ENCODE peak calls at places on chromosomes 11 and 22, in eight cellular contexts. One of them, this sample, is unnamed.
A peak's percentile ranks its signal among the peaks of the same experiment; 100 is the strongest.

GRCh38 chr11:94880216-94880615 is 93.1 kb downstream of the CWC15 start:
- DNase-seq in fibroblast of lung: peak; percentile 76
- DNase-seq in mesendoderm: no peak
- DNase-seq in PC-9: peak; percentile 98
- DNase-seq in ascending aorta: no peak
- DNase-seq in psoas muscle: no peak
- DNase-seq in thoracic aorta: no peak
- DNase-seq in GM23338: no peak
- DNase-seq in this sample: no peak

GRCh38 chr11:84804026-84804425 is 823.1 kb downstream of the DLG2 start:
- DNase-seq in fibroblast of lung: no peak
- DNase-seq in ascending aorta: no peak
- DNase-seq in GM23338: no peak
- DNase-seq in psoas muscle: no peak
- DNase-seq in PC-9: no peak
- DNase-seq in thoracic aorta: no peak
- DNase-seq in mesendoderm: no peak
- DNase-seq in this sample: no peak

GRCh38 chr22:32389685-32390084 is 22.4 kb downstream of the RTCB start:
- DNase-seq in GM23338: peak; percentile 74
- DNase-seq in psoas muscle: no peak
- DNase-seq in fibroblast of lung: no peak
- DNase-seq in ascending aorta: no peak
- DNase-seq in PC-9: no peak
- DNase-seq in mesendoderm: peak; percentile 31
- DNase-seq in thoracic aorta: no peak
- DNase-seq in this sample: peak; percentile 38

GRCh38 chr22:40634119-40634903 is 2.2 kb downstream of the MRTFA start:
- DNase-seq in mesendoderm: no peak
- DNase-seq in PC-9: no peak
- DNase-seq in ascending aorta: no peak
- DNase-seq in psoas muscle: no peak
- DNase-seq in GM23338: no peak
- DNase-seq in fibroblast of lung: peak; percentile 40
- DNase-seq in thoracic aorta: no peak
- DNase-seq in this sample: no peak

GRCh38 chr22:44259366-44260215 is 53.2 kb downstream of the SHISAL1 start:
- DNase-seq in psoas muscle: no peak
- DNase-seq in thoracic aorta: no peak
- DNase-seq in mesendoderm: no peak
- DNase-seq in PC-9: no peak
- DNase-seq in fibroblast of lung: no peak
- DNase-seq in GM23338: no peak
- DNase-seq in ascending aorta: peak; percentile 37
- DNase-seq in this sample: no peak

GRCh38 chr11:12787847-12788246 is 113.6 kb downstream of the TEAD1 start:
- DNase-seq in thoracic aorta: no peak
- DNase-seq in fibroblast of lung: peak; percentile 93
- DNase-seq in psoas muscle: no peak
- DNase-seq in ascending aorta: no peak
- DNase-seq in PC-9: no peak
- DNase-seq in mesendoderm: no peak
- DNase-seq in GM23338: no peak
- DNase-seq in this sample: no peak

GRCh38 chr11:45045692-45046471 is 95.2 kb upstream of the TP53I11 start:
- DNase-seq in fibroblast of lung: peak; percentile 48
- DNase-seq in GM23338: no peak
- DNase-seq in PC-9: peak; percentile 49
- DNase-seq in thoracic aorta: no peak
- DNase-seq in psoas muscle: peak; percentile 51
- DNase-seq in mesendoderm: peak; percentile 53
- DNase-seq in ascending aorta: peak; percentile 69
- DNase-seq in this sample: no peak

GRCh38 chr11:92762175-92762574 is 207.3 kb upstream of the MTNR1B start:
- DNase-seq in GM23338: no peak
- DNase-seq in mesendoderm: no peak
- DNase-seq in psoas muscle: no peak
- DNase-seq in fibroblast of lung: no peak
- DNase-seq in thoracic aorta: no peak
- DNase-seq in PC-9: no peak
- DNase-seq in ascending aorta: no peak
- DNase-seq in this sample: no peak

GRCh38 chr22:47328550-47329243 is 566.2 kb downstream of the TBC1D22A start:
- DNase-seq in thoracic aorta: no peak
- DNase-seq in ascending aorta: no peak
- DNase-seq in psoas muscle: peak; percentile 43
- DNase-seq in fibroblast of lung: peak; percentile 96
- DNase-seq in GM23338: no peak
- DNase-seq in PC-9: peak; percentile 62
- DNase-seq in mesendoderm: no peak
- DNase-seq in this sample: peak; percentile 59

GRCh38 chr11:9708544-9708943 is 44.7 kb downstream of the SWAP70 start:
- DNase-seq in ascending aorta: no peak
- DNase-seq in mesendoderm: no peak
- DNase-seq in PC-9: no peak
- DNase-seq in fibroblast of lung: peak; percentile 29
- DNase-seq in psoas muscle: no peak
- DNase-seq in thoracic aorta: no peak
- DNase-seq in GM23338: no peak
- DNase-seq in this sample: no peak

GRCh38 chr22:39311592-39312400 is 7.6 kb downstream of the RPL3 start:
- DNase-seq in thoracic aorta: no peak
- DNase-seq in mesendoderm: peak; percentile 48
- DNase-seq in fibroblast of lung: no peak
- DNase-seq in GM23338: peak; percentile 60
- DNase-seq in psoas muscle: no peak
- DNase-seq in PC-9: peak; percentile 52
- DNase-seq in ascending aorta: no peak
- DNase-seq in this sample: no peak

GRCh38 chr11:69704508-69705245 is 855 bp upstream of the FGF19 start:
- DNase-seq in PC-9: no peak
- DNase-seq in ascending aorta: no peak
- DNase-seq in thoracic aorta: no peak
- DNase-seq in fibroblast of lung: no peak
- DNase-seq in mesendoderm: peak; percentile 95
- DNase-seq in psoas muscle: no peak
- DNase-seq in GM23338: peak; percentile 98
- DNase-seq in this sample: peak; percentile 77

GRCh38 chr11:123212406-123212805 is 17.4 kb upstream of the CLMP start:
- DNase-seq in PC-9: no peak
- DNase-seq in fibroblast of lung: no peak
- DNase-seq in thoracic aorta: no peak
- DNase-seq in GM23338: no peak
- DNase-seq in mesendoderm: no peak
- DNase-seq in ascending aorta: no peak
- DNase-seq in psoas muscle: no peak
- DNase-seq in this sample: no peak

GRCh38 chr11:124075841-124076571 is 34.9 kb upstream of the OR10G7 start:
- DNase-seq in thoracic aorta: no peak
- DNase-seq in mesendoderm: no peak
- DNase-seq in PC-9: no peak
- DNase-seq in ascending aorta: no peak
- DNase-seq in GM23338: peak; percentile 60
- DNase-seq in fibroblast of lung: peak; percentile 19
- DNase-seq in psoas muscle: peak; percentile 23
- DNase-seq in this sample: peak; percentile 29

GRCh38 chr22:42856179-42856864 is 751 bp downstream of the ARFGAP3 start:
- DNase-seq in GM23338: peak; percentile 55
- DNase-seq in ascending aorta: peak; percentile 88
- DNase-seq in fibroblast of lung: peak; percentile 11
- DNase-seq in PC-9: no peak
- DNase-seq in psoas muscle: peak; percentile 73
- DNase-seq in thoracic aorta: no peak
- DNase-seq in mesendoderm: peak; percentile 41
- DNase-seq in this sample: no peak

GRCh38 chr11:7605544-7605943 is 67.8 kb downstream of the CYB5R2 start:
- DNase-seq in ascending aorta: no peak
- DNase-seq in fibroblast of lung: peak; percentile 79
- DNase-seq in psoas muscle: no peak
- DNase-seq in thoracic aorta: no peak
- DNase-seq in mesendoderm: peak; percentile 94
- DNase-seq in GM23338: no peak
- DNase-seq in PC-9: peak; percentile 98
- DNase-seq in this sample: no peak

GRCh38 chr22:35467788-35468187 is 67.8 kb downstream of the MCM5 start:
- DNase-seq in PC-9: no peak
- DNase-seq in thoracic aorta: peak; percentile 23
- DNase-seq in GM23338: peak; percentile 36
- DNase-seq in psoas muscle: peak; percentile 76
- DNase-seq in fibroblast of lung: peak; percentile 32
- DNase-seq in mesendoderm: peak; percentile 16
- DNase-seq in ascending aorta: peak; percentile 79
- DNase-seq in this sample: peak; percentile 60

GRCh38 chr11:78722786-78723185 is 148.1 kb upstream of the NARS2 start:
- DNase-seq in GM23338: no peak
- DNase-seq in mesendoderm: no peak
- DNase-seq in psoas muscle: no peak
- DNase-seq in ascending aorta: no peak
- DNase-seq in PC-9: no peak
- DNase-seq in fibroblast of lung: peak; percentile 23
- DNase-seq in thoracic aorta: no peak
- DNase-seq in this sample: no peak

GRCh38 chr11:126357055-126357962 is 1.8 kb downstream of the ST3GAL4 start:
- DNase-seq in mesendoderm: no peak
- DNase-seq in fibroblast of lung: no peak
- DNase-seq in psoas muscle: no peak
- DNase-seq in GM23338: no peak
- DNase-seq in thoracic aorta: no peak
- DNase-seq in PC-9: peak; percentile 25
- DNase-seq in ascending aorta: no peak
- DNase-seq in this sample: no peak

GRCh38 chr22:41648431-41648830 is 27.3 kb downstream of the XRCC6 start:
- DNase-seq in PC-9: no peak
- DNase-seq in psoas muscle: no peak
- DNase-seq in mesendoderm: no peak
- DNase-seq in GM23338: no peak
- DNase-seq in fibroblast of lung: no peak
- DNase-seq in thoracic aorta: no peak
- DNase-seq in ascending aorta: no peak
- DNase-seq in this sample: no peak

GRCh38 chr22:41647771-41648170 is 26.7 kb downstream of the XRCC6 start:
- DNase-seq in mesendoderm: no peak
- DNase-seq in ascending aorta: no peak
- DNase-seq in fibroblast of lung: no peak
- DNase-seq in PC-9: no peak
- DNase-seq in thoracic aorta: no peak
- DNase-seq in psoas muscle: no peak
- DNase-seq in GM23338: no peak
- DNase-seq in this sample: no peak

GRCh38 chr22:41650229-41650628 is 29.1 kb downstream of the XRCC6 start:
- DNase-seq in thoracic aorta: no peak
- DNase-seq in fibroblast of lung: no peak
- DNase-seq in PC-9: no peak
- DNase-seq in psoas muscle: no peak
- DNase-seq in ascending aorta: no peak
- DNase-seq in mesendoderm: no peak
- DNase-seq in GM23338: no peak
- DNase-seq in this sample: no peak

GRCh38 chr22:41654322-41654721 is 33.2 kb downstream of the XRCC6 start:
- DNase-seq in ascending aorta: no peak
- DNase-seq in mesendoderm: no peak
- DNase-seq in GM23338: no peak
- DNase-seq in thoracic aorta: no peak
- DNase-seq in fibroblast of lung: no peak
- DNase-seq in PC-9: no peak
- DNase-seq in psoas muscle: no peak
- DNase-seq in this sample: no peak

GRCh38 chr22:41650821-41651220 is 29.7 kb downstream of the XRCC6 start:
- DNase-seq in PC-9: no peak
- DNase-seq in ascending aorta: no peak
- DNase-seq in GM23338: no peak
- DNase-seq in thoracic aorta: no peak
- DNase-seq in fibroblast of lung: no peak
- DNase-seq in psoas muscle: no peak
- DNase-seq in mesendoderm: no peak
- DNase-seq in this sample: no peak
- H3K36me3 ChIP-seq in PC-9: peaks cover 77% of the 10 kb centered on the region
- H3K36me3 ChIP-seq in ascending aorta: peaks cover 92% of the 10 kb centered on the region
- H3K36me3 ChIP-seq in GM23338: peaks cover 77% of the 10 kb centered on the region
- H3K36me3 ChIP-seq in thoracic aorta: peaks cover 81% of the 10 kb centered on the region
- H3K36me3 ChIP-seq in fibroblast of lung: peaks cover 19% of the 10 kb centered on the region
- H3K36me3 ChIP-seq in psoas muscle: peaks cover 99% of the 10 kb centered on the region
- H3K36me3 ChIP-seq in mesendoderm: peaks cover 32% of the 10 kb centered on the region
- H3K36me3 ChIP-seq in this sample: peaks cover 90% of the 10 kb centered on the region

GRCh38 chr11:15575409-15575808 is 460.7 kb downstream of the INSC start:
- DNase-seq in psoas muscle: no peak
- DNase-seq in GM23338: no peak
- DNase-seq in PC-9: no peak
- DNase-seq in thoracic aorta: no peak
- DNase-seq in ascending aorta: no peak
- DNase-seq in mesendoderm: no peak
- DNase-seq in fibroblast of lung: no peak
- DNase-seq in this sample: no peak
- H3K27me3 ChIP-seq in psoas muscle: no peaks in the 10 kb centered on the region
- H3K27me3 ChIP-seq in GM23338: no peaks in the 10 kb centered on the region
- H3K27me3 ChIP-seq in PC-9: no peaks in the 10 kb centered on the region
- H3K27me3 ChIP-seq in thoracic aorta: no peaks in the 10 kb centered on the region
- H3K27me3 ChIP-seq in ascending aorta: no peaks in the 10 kb centered on the region
- H3K27me3 ChIP-seq in mesendoderm: no peaks in the 10 kb centered on the region
- H3K27me3 ChIP-seq in fibroblast of lung: no peaks in the 10 kb centered on the region
- H3K27me3 ChIP-seq in this sample: no peaks in the 10 kb centered on the region

GRCh38 chr11:5621580-5621979 is 3.2 kb upstream of the TRIM34 start:
- DNase-seq in fibroblast of lung: no peak
- DNase-seq in GM23338: no peak
- DNase-seq in thoracic aorta: no peak
- DNase-seq in psoas muscle: no peak
- DNase-seq in ascending aorta: no peak
- DNase-seq in mesendoderm: peak; percentile 49
- DNase-seq in PC-9: no peak
- DNase-seq in this sample: no peak

GRCh38 chr11:5622802-5623201 is 2.0 kb upstream of the TRIM34 start:
- DNase-seq in GM23338: no peak
- DNase-seq in PC-9: peak; percentile 49
- DNase-seq in thoracic aorta: no peak
- DNase-seq in fibroblast of lung: no peak
- DNase-seq in mesendoderm: no peak
- DNase-seq in psoas muscle: no peak
- DNase-seq in ascending aorta: no peak
- DNase-seq in this sample: no peak

GRCh38 chr11:5624489-5625278 is at the start of gene TRIM34:
- DNase-seq in ascending aorta: peak; percentile 69
- DNase-seq in PC-9: peak; percentile 63
- DNase-seq in fibroblast of lung: peak; percentile 66
- DNase-seq in thoracic aorta: no peak
- DNase-seq in mesendoderm: peak; percentile 51
- DNase-seq in GM23338: peak; percentile 76
- DNase-seq in psoas muscle: no peak
- DNase-seq in this sample: no peak

GRCh38 chr11:5626191-5626590 is 1.4 kb downstream of the TRIM34 start:
- DNase-seq in mesendoderm: no peak
- DNase-seq in psoas muscle: no peak
- DNase-seq in ascending aorta: no peak
- DNase-seq in thoracic aorta: no peak
- DNase-seq in fibroblast of lung: no peak
- DNase-seq in PC-9: peak; percentile 77
- DNase-seq in GM23338: no peak
- DNase-seq in this sample: no peak

GRCh38 chr11:5625281-5625680 is 480 bp downstream of the TRIM34 start:
- DNase-seq in PC-9: no peak
- DNase-seq in fibroblast of lung: no peak
- DNase-seq in psoas muscle: no peak
- DNase-seq in ascending aorta: no peak
- DNase-seq in thoracic aorta: no peak
- DNase-seq in GM23338: no peak
- DNase-seq in mesendoderm: no peak
- DNase-seq in this sample: no peak
- H3K4me3 ChIP-seq in PC-9: peak overlapping the region; percentile 30
- H3K4me3 ChIP-seq in fibroblast of lung: peak overlapping the region; percentile 68
- H3K4me3 ChIP-seq in psoas muscle: peak overlapping the region; percentile 66
- H3K4me3 ChIP-seq in ascending aorta: peak overlapping the region; percentile 62
- H3K4me3 ChIP-seq in thoracic aorta: peak overlapping the region; percentile 89
- H3K4me3 ChIP-seq in GM23338: no peak overlapping the region
- H3K4me3 ChIP-seq in mesendoderm: no peak overlapping the region
- H3K4me3 ChIP-seq in this sample: no peak overlapping the region

GRCh38 chr11:993632-994167 is 42.8 kb downstream of the MUC6 start:
- DNase-seq in thoracic aorta: no peak
- DNase-seq in PC-9: no peak
- DNase-seq in fibroblast of lung: no peak
- DNase-seq in psoas muscle: no peak
- DNase-seq in ascending aorta: no peak
- DNase-seq in GM23338: no peak
- DNase-seq in mesendoderm: no peak
- DNase-seq in this sample: no peak
- H3K36me3 ChIP-seq in thoracic aorta: peaks cover 46% of the 10 kb centered on the region
- H3K36me3 ChIP-seq in PC-9: no peaks in the 10 kb centered on the region
- H3K36me3 ChIP-seq in fibroblast of lung: peaks cover 16% of the 10 kb centered on the region
- H3K36me3 ChIP-seq in psoas muscle: peaks cover 54% of the 10 kb centered on the region
- H3K36me3 ChIP-seq in ascending aorta: peaks cover 59% of the 10 kb centered on the region
- H3K36me3 ChIP-seq in GM23338: peaks cover 3% of the 10 kb centered on the region
- H3K36me3 ChIP-seq in mesendoderm: peaks cover 12% of the 10 kb centered on the region
- H3K36me3 ChIP-seq in this sample: peaks cover 12% of the 10 kb centered on the region

This sample was measured in BE2C.